ENCODE peak calls at places on chromosome 7, in eight cellular contexts. Q is pancreas, M is SHP77 treated with DMSO at 0.1 percent for 48 hours, I is PC-3, W is heart left ventricle, R is endodermal cell, E is AML-193, Y is HT1080. U is an unnamed sample.

GRCh38 chr7:41861642-41862041 is 158.8 kb upstream of the INHBA start:
- DNase-seq in R (no peak), Y (no peak), E (peak), I (no peak), W (no peak), M (no peak), Q (no peak), U (no peak)

GRCh38 chr7:106068986-106069385 is 43.1 kb downstream of the SYPL1 start:
- DNase-seq in W (no peak), E (no peak), R (no peak), Q (no peak), M (no peak), Y (no peak), I (peak), U (no peak)

GRCh38 chr7:45414226-45414625 is 159.9 kb upstream of the ADCY1 start:
- DNase-seq in R (no peak), E (no peak), M (no peak), Y (no peak), Q (no peak), W (no peak), I (no peak), U (no peak)

GRCh38 chr7:150668472-150668911 is 17.0 kb upstream of the GIMAP2 start:
- DNase-seq in Y (no peak), R (no peak), M (no peak), Q (no peak), I (no peak), E (no peak), W (no peak), U (no peak)

GRCh38 chr7:27174077-27175004 is at the start of gene HOXA10:
- DNase-seq in R (peak), Q (peak), W (no peak), M (no peak), Y (no peak), I (peak), E (no peak), U (no peak)

GRCh38 chr7:101226686-101227085 is 8.7 kb downstream of the ZNHIT1 start:
- DNase-seq in R (no peak), Y (no peak), E (no peak), W (no peak), M (no peak), Q (no peak), I (no peak), U (no peak)

GRCh38 chr7:156635529-156636385 is 4.8 kb upstream of the RNF32 start:
- DNase-seq in I (no peak), E (no peak), Y (no peak), W (no peak), R (no peak), M (no peak), Q (no peak), U (peak)

GRCh38 chr7:101784275-101785127 is 32.9 kb upstream of the CUX1 start:
- DNase-seq in W (no peak), Y (no peak), E (no peak), R (no peak), I (no peak), M (no peak), Q (no peak), U (no peak)

GRCh38 chr7:103134866-103135554 is 13.9 kb downstream of the NAPEPLD start:
- DNase-seq in M (no peak), R (no peak), Y (no peak), I (no peak), W (no peak), E (no peak), Q (no peak), U (no peak)

GRCh38 chr7:39252916-39253315 is 275.2 kb downstream of the POU6F2 start:
- DNase-seq in R (peak), M (no peak), E (no peak), Y (no peak), I (no peak), W (no peak), Q (no peak), U (no peak)

GRCh38 chr7:20064974-20065862 is 152.0 kb downstream of the MACC1 start:
- DNase-seq in I (no peak), E (no peak), W (no peak), M (no peak), R (no peak), Y (peak), Q (no peak), U (no peak)

GRCh38 chr7:15891151-15891842 is 204.8 kb upstream of the MEOX2 start:
- DNase-seq in E (no peak), R (no peak), M (no peak), W (no peak), I (peak), Q (no peak), Y (peak), U (peak)

GRCh38 chr7:94338921-94339371 is 55.7 kb upstream of the COL1A2 start:
- DNase-seq in Y (peak), I (peak), W (no peak), E (no peak), Q (no peak), R (no peak), M (no peak), U (peak)

GRCh38 chr7:25839084-25839769 is 312.8 kb upstream of the NFE2L3 start:
- DNase-seq in Y (peak), I (peak), R (no peak), M (peak), E (no peak), Q (no peak), W (no peak), U (no peak)

GRCh38 chr7:107210400-107210799 is 41.6 kb downstream of the HBP1 start:
- DNase-seq in Q (no peak), I (no peak), W (no peak), M (no peak), Y (no peak), E (no peak), R (no peak), U (no peak)

GRCh38 chr7:143884978-143885559 is 16.9 kb downstream of the TCAF1 start:
- DNase-seq in E (no peak), Q (peak), Y (no peak), W (peak), R (peak), I (no peak), M (no peak), U (no peak)

GRCh38 chr7:11830004-11830403 is 2.0 kb downstream of the THSD7A start:
- DNase-seq in I (no peak), Y (no peak), M (no peak), W (no peak), R (no peak), Q (no peak), E (no peak), U (no peak)

GRCh38 chr7:35758421-35758820 is 42.4 kb upstream of the SEPTIN7 start:
- DNase-seq in M (no peak), R (peak), W (no peak), Q (no peak), Y (no peak), E (no peak), I (no peak), U (no peak)

GRCh38 chr7:138738551-138739335 is 37.6 kb upstream of the SVOPL start:
- DNase-seq in Y (peak), E (peak), Q (peak), W (peak), R (peak), I (peak), M (peak), U (peak)

GRCh38 chr7:101954494-101954893 is 137.1 kb downstream of the CUX1 start:
- DNase-seq in I (no peak), M (no peak), Y (no peak), R (no peak), E (no peak), Q (no peak), W (no peak), U (no peak)

GRCh38 chr7:107826451-107826850 is 23.4 kb upstream of the SLC26A3 start:
- DNase-seq in Q (no peak), Y (no peak), M (no peak), R (no peak), E (no peak), W (no peak), I (no peak), U (no peak)

GRCh38 chr7:144830811-144831210 is 5.0 kb downstream of the TPK1 start:
- DNase-seq in W (no peak), E (no peak), R (no peak), Y (peak), I (no peak), M (no peak), Q (no peak), U (no peak)

GRCh38 chr7:155964543-155964942 is 152.3 kb upstream of the SHH start:
- DNase-seq in Y (no peak), R (peak), E (no peak), I (no peak), Q (no peak), W (no peak), M (no peak), U (no peak)